ENCODE peak calls at places on chromosomes 16 and 17, in nine cellular contexts. One of them, this sample, is unnamed.

GRCh38 chr17:27609606-27610303 is 21.2 kb upstream of the LGALS9 start:
- DNase-seq in PC-9: peak
- DNase-seq in EL: peak
- DNase-seq in NCI-H2081: no peak
- DNase-seq in kidney: peak
- DNase-seq in H54: peak
- DNase-seq in GM13977: no peak
- DNase-seq in T47D: peak
- DNase-seq in H7: peak
- DNase-seq in this sample: peak

GRCh38 chr17:35022536-35023063 is 40.9 kb downstream of the RFFL start:
- DNase-seq in PC-9: no peak
- DNase-seq in EL: peak
- DNase-seq in NCI-H2081: peak
- DNase-seq in kidney: peak
- DNase-seq in H54: peak
- DNase-seq in GM13977: peak
- DNase-seq in T47D: no peak
- DNase-seq in H7: no peak
- DNase-seq in this sample: no peak

GRCh38 chr17:68085751-68086445 is 50.4 kb downstream of the KPNA2 start:
- DNase-seq in PC-9: no peak
- DNase-seq in EL: peak
- DNase-seq in NCI-H2081: no peak
- DNase-seq in kidney: no peak
- DNase-seq in H54: no peak
- DNase-seq in GM13977: no peak
- DNase-seq in T47D: no peak
- DNase-seq in H7: no peak
- DNase-seq in this sample: peak

GRCh38 chr16:71626018-71626857 is at the start of gene MARVELD3:
- DNase-seq in PC-9: peak
- DNase-seq in EL: no peak
- DNase-seq in NCI-H2081: peak
- DNase-seq in kidney: peak
- DNase-seq in H54: no peak
- DNase-seq in GM13977: peak
- DNase-seq in T47D: peak
- DNase-seq in H7: peak
- DNase-seq in this sample: peak

GRCh38 chr16:11308493-11309283 is 27.6 kb upstream of the PRM1 start:
- DNase-seq in PC-9: no peak
- DNase-seq in EL: no peak
- DNase-seq in NCI-H2081: no peak
- DNase-seq in kidney: peak
- DNase-seq in H54: no peak
- DNase-seq in GM13977: no peak
- DNase-seq in T47D: no peak
- DNase-seq in H7: no peak
- DNase-seq in this sample: no peak

GRCh38 chr17:41446806-41447205 is 6.0 kb upstream of the KRT38 start:
- DNase-seq in PC-9: no peak
- DNase-seq in EL: peak
- DNase-seq in NCI-H2081: no peak
- DNase-seq in kidney: no peak
- DNase-seq in H54: no peak
- DNase-seq in GM13977: no peak
- DNase-seq in T47D: no peak
- DNase-seq in H7: no peak
- DNase-seq in this sample: no peak

GRCh38 chr17:44317545-44317944 is 7.1 kb downstream of the SLC25A39 start:
- DNase-seq in PC-9: no peak
- DNase-seq in EL: no peak
- DNase-seq in NCI-H2081: no peak
- DNase-seq in kidney: no peak
- DNase-seq in H54: no peak
- DNase-seq in GM13977: no peak
- DNase-seq in T47D: no peak
- DNase-seq in H7: no peak
- DNase-seq in this sample: no peak

GRCh38 chr16:88030498-88030897 is 79.3 kb downstream of the BANP start:
- DNase-seq in PC-9: no peak
- DNase-seq in EL: no peak
- DNase-seq in NCI-H2081: no peak
- DNase-seq in kidney: no peak
- DNase-seq in H54: no peak
- DNase-seq in GM13977: no peak
- DNase-seq in T47D: no peak
- DNase-seq in H7: no peak
- DNase-seq in this sample: no peak

GRCh38 chr16:3690991-3691720 is 26.2 kb downstream of the TRAP1 start:
- DNase-seq in PC-9: no peak
- DNase-seq in EL: peak
- DNase-seq in NCI-H2081: no peak
- DNase-seq in kidney: peak
- DNase-seq in H54: no peak
- DNase-seq in GM13977: no peak
- DNase-seq in T47D: no peak
- DNase-seq in H7: no peak
- DNase-seq in this sample: peak

GRCh38 chr16:50038756-50039529 is 13.9 kb downstream of the CNEP1R1 start:
- DNase-seq in PC-9: no peak
- DNase-seq in EL: no peak
- DNase-seq in NCI-H2081: no peak
- DNase-seq in kidney: no peak
- DNase-seq in H54: no peak
- DNase-seq in GM13977: no peak
- DNase-seq in T47D: no peak
- DNase-seq in H7: peak
- DNase-seq in this sample: peak

GRCh38 chr17:40540448-40540847 is 24.8 kb downstream of the CCR7 start:
- DNase-seq in PC-9: no peak
- DNase-seq in EL: no peak
- DNase-seq in NCI-H2081: no peak
- DNase-seq in kidney: peak
- DNase-seq in H54: no peak
- DNase-seq in GM13977: no peak
- DNase-seq in T47D: no peak
- DNase-seq in H7: no peak
- DNase-seq in this sample: no peak

This sample was measured in GM23338.